ENCODE peak calls at places on chromosomes 1 and 21, in eight cellular contexts. Y is T-helper 17 cell, W is heart left ventricle, B is heart right ventricle, N is uterus, Q is lower lobe of right lung, A is tibial artery, M is H9. J is an unnamed sample. For H3K9me3, the result is how much of the 10 kb centered on the place peaks cover.

GRCh38 chr1:80896957-80897356 is 903.8 kb upstream of the ADGRL2 start:
- DNase-seq in Y (no peak), W (no peak), B (no peak), N (no peak), Q (no peak), A (no peak), M (no peak), J (no peak)

GRCh38 chr1:41435570-41436178 is 48.8 kb downstream of the EDN2 start:
- DNase-seq in Y (no peak), W (no peak), B (no peak), N (no peak), Q (peak), A (no peak), M (peak), J (no peak)

GRCh38 chr1:17465186-17465585 is 25.7 kb upstream of the RCC2 start:
- DNase-seq in Y (no peak), W (no peak), B (no peak), N (no peak), Q (no peak), A (no peak), M (no peak), J (no peak)

GRCh38 chr1:197736689-197737088 is 38.6 kb downstream of the DENND1B start:
- DNase-seq in Y (no peak), W (no peak), B (no peak), N (no peak), Q (no peak), A (no peak), M (no peak), J (peak)

GRCh38 chr1:157302199-157302497 is 164.0 kb upstream of the ETV3 start:
- DNase-seq in Y (no peak), W (no peak), B (no peak), N (no peak), Q (no peak), A (no peak), M (no peak), J (no peak)

GRCh38 chr1:188355082-188355481 is 1526.3 kb downstream of the PLA2G4A start:
- DNase-seq in Y (no peak), W (no peak), B (no peak), N (no peak), Q (no peak), A (no peak), M (no peak), J (no peak)

GRCh38 chr1:43932786-43933385 is 715 bp upstream of the ARTN start:
- DNase-seq in Y (no peak), W (no peak), B (no peak), N (no peak), Q (no peak), A (no peak), M (no peak), J (no peak)

GRCh38 chr1:227947425-227947677 is 381 bp downstream of the WNT9A start:
- DNase-seq in Y (no peak), W (no peak), B (no peak), N (no peak), Q (no peak), A (peak), M (peak), J (no peak)

GRCh38 chr1:159880435-159880834 is 18.0 kb upstream of the VSIG8 start:
- DNase-seq in Y (no peak), W (no peak), B (no peak), N (no peak), Q (no peak), A (no peak), M (no peak), J (no peak)

GRCh38 chr1:51990478-51990965 is at the start of gene RAB3B:
- DNase-seq in Y (peak), W (peak), B (peak), N (peak), Q (peak), A (peak), M (peak), J (no peak)

DNA sequence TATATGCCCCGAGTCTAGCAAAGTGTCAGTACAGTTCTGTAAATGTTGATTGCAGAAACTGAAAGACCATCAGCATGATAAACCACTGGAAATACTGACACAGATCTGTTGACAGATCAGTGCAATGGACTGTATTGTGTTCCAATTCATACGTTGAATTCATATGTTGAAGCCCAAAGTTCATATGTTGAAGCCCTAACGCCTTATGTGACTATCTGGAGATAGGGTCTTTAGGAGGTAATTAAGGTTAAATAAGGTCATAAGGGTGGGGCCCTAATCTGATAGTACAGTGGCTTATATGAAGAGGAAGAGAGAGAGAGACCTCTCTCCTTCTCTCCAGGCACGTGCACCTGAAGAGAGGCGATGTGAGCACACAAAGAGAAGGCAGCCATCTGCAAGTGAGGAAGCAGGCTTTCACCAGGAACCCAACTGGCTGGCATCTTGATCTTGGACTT is 144.7 kb downstream of the MRPL39 start:
- DNase-seq in Y (no peak), W (no peak), B (no peak), N (no peak), Q (no peak), A (no peak), M (no peak), J (no peak)
- H3K9me3 ChIP-seq in Y (under half), W (under half), B (under half), N (under half), Q (under half), A (under half), M (under half), J (under half)

GRCh38 chr1:238517710-238518109 is 627.0 kb upstream of the ZP4 start:
- DNase-seq in Y (no peak), W (no peak), B (no peak), N (no peak), Q (no peak), A (no peak), M (no peak), J (no peak)
- H3K9me3 ChIP-seq in Y (under half), W (under half), B (under half), N (under half), Q (under half), A (under half), M (under half), J (under half)

GRCh38 chr21:23585419-23585818 is 2021.9 kb downstream of the MRPL39 start:
- DNase-seq in Y (no peak), W (no peak), B (no peak), N (no peak), Q (no peak), A (no peak), M (no peak), J (no peak)
- H3K9me3 ChIP-seq in Y (under half), W (under half), B (under half), N (under half), Q (under half), A (under half), M (under half), J (under half)

GRCh38 chr21:30935889-30936168 is 54.4 kb upstream of the KRTAP11-1 start:
- DNase-seq in Y (no peak), W (no peak), B (no peak), N (no peak), Q (no peak), A (no peak), M (no peak), J (no peak)

GRCh38 chr21:30936207-30936606 is 54.8 kb upstream of the KRTAP11-1 start:
- DNase-seq in Y (no peak), W (no peak), B (no peak), N (no peak), Q (no peak), A (no peak), M (no peak), J (no peak)

GRCh38 chr21:30935121-30935888 is 53.9 kb upstream of the KRTAP11-1 start:
- DNase-seq in Y (no peak), W (no peak), B (no peak), N (no peak), Q (no peak), A (no peak), M (no peak), J (no peak)
- H3K9me3 ChIP-seq in Y (under half), W (under half), B (under half), N (under half), Q (under half), A (under half), M (under half), J (under half)

J was measured in SK-N-MC.